ENCODE peak calls at places on chromosomes 16 and 17, in seven cellular contexts. P is fibroblast of lung, W is IMR-90, D is H9, R is MM.1S, F is trophoblast cell, T is PC-3. O is an unnamed sample.

GRCh38 chr17:71667661-71668060 is 453.2 kb upstream of the SOX9 start:
- DNase-seq in P (no peak), W (no peak), D (no peak), R (no peak), F (no peak), T (no peak), O (no peak)

GRCh38 chr16:50593410-50594139 is 45.4 kb downstream of the NKD1 start:
- DNase-seq in P (peak; percentile 36), W (no peak), D (peak; percentile 78), R (no peak), F (no peak), T (no peak), O (no peak)

GRCh38 chr16:21656795-21657768 is 4.7 kb upstream of the IGSF6 start:
- DNase-seq in P (peak; percentile 75), W (peak; percentile 67), D (no peak), R (peak; percentile 71), F (peak; percentile 69), T (peak; percentile 58), O (peak; percentile 46)

GRCh38 chr16:72865835-72866234 is 182.1 kb downstream of the ZFHX3 start:
- DNase-seq in P (no peak), W (no peak), D (no peak), R (no peak), F (no peak), T (no peak), O (no peak)

GRCh38 chr17:77432034-77432554 is 291.3 kb downstream of the SEC14L1 start:
- DNase-seq in P (no peak), W (no peak), D (no peak), R (no peak), F (no peak), T (no peak), O (no peak)

GRCh38 chr16:68146583-68146982 is 61.4 kb downstream of the NFATC3 start:
- DNase-seq in P (peak; percentile 67), W (peak; percentile 60), D (no peak), R (no peak), F (peak; percentile 58), T (no peak), O (no peak)

GRCh38 chr16:89410794-89411309 is 79.5 kb downstream of the ANKRD11 start:
- DNase-seq in P (peak; percentile 93), W (peak; percentile 86), D (no peak), R (no peak), F (no peak), T (no peak), O (no peak)

GRCh38 chr16:31265329-31266245 is 5.8 kb downstream of the ITGAM start:
- DNase-seq in P (no peak), W (peak; percentile 60), D (peak; percentile 60), R (peak; percentile 68), F (peak; percentile 69), T (peak; percentile 46), O (no peak)

GRCh38 chr16:79055251-79055972 is 545.1 kb downstream of the MAF start:
- DNase-seq in P (no peak), W (no peak), D (no peak), R (no peak), F (no peak), T (no peak), O (no peak)

GRCh38 chr16:31458073-31458834 is 1.0 kb upstream of the ARMC5 start:
- DNase-seq in P (no peak), W (peak; percentile 45), D (peak; percentile 60), R (peak; percentile 81), F (peak; percentile 51), T (no peak), O (peak; percentile 79)

GRCh38 chr17:56393156-56393555 is 200.3 kb upstream of the NOG start:
- DNase-seq in P (no peak), W (no peak), D (no peak), R (no peak), F (no peak), T (no peak), O (no peak)

GRCh38 chr16:46730801-46731690 is 17.1 kb downstream of the MYLK3 start:
- DNase-seq in P (no peak), W (no peak), D (no peak), R (no peak), F (no peak), T (no peak), O (no peak)

GRCh38 chr16:62068747-62069146 is 32.5 kb upstream of the CDH8 start:
- DNase-seq in P (no peak), W (no peak), D (peak; percentile 36), R (peak; percentile 35), F (peak; percentile 3), T (peak; percentile 16), O (no peak)

GRCh38 chr17:18185391-18185790 is 1.8 kb downstream of the ALKBH5 start:
- DNase-seq in P (peak; percentile 68), W (peak; percentile 43), D (no peak), R (no peak), F (no peak), T (peak; percentile 38), O (no peak)

GRCh38 chr16:24102120-24102740 is 153.9 kb upstream of the CACNG3 start:
- DNase-seq in P (no peak), W (no peak), D (no peak), R (no peak), F (no peak), T (no peak), O (no peak)

GRCh38 chr16:67053767-67054334 is 24.9 kb downstream of the CBFB start:
- DNase-seq in P (no peak), W (no peak), D (no peak), R (no peak), F (peak; percentile 23), T (peak; percentile 1), O (no peak)

GRCh38 chr16:82891918-82892317 is 265.1 kb downstream of the CDH13 start:
- DNase-seq in P (no peak), W (no peak), D (no peak), R (no peak), F (no peak), T (no peak), O (no peak)

GRCh38 chr16:80899804-80900592 is 95.6 kb upstream of the CDYL2 start:
- DNase-seq in P (peak; percentile 86), W (peak; percentile 76), D (no peak), R (no peak), F (peak; percentile 57), T (peak; percentile 76), O (no peak)

GRCh38 chr17:39132192-39132600 is 19.2 kb downstream of the PLXDC1 start:
- DNase-seq in P (peak; percentile 86), W (peak; percentile 86), D (no peak), R (no peak), F (no peak), T (peak; percentile 36), O (no peak)

GRCh38 chr16:89104930-89105571 is 11.4 kb downstream of the ACSF3 start:
- DNase-seq in P (no peak), W (no peak), D (no peak), R (no peak), F (no peak), T (no peak), O (no peak)

GRCh38 chr17:8821446-8822105 is 22.4 kb upstream of the MFSD6L start:
- DNase-seq in P (no peak), W (no peak), D (no peak), R (no peak), F (no peak), T (no peak), O (no peak)

GRCh38 chr16:9419161-9419560 is 327.7 kb downstream of the HAPSTR1 start:
- DNase-seq in P (no peak), W (no peak), D (no peak), R (no peak), F (no peak), T (no peak), O (no peak)

GRCh38 chr17:29929544-29930398 is at the start of gene SSH2:
- DNase-seq in P (peak; percentile 75), W (peak; percentile 73), D (peak; percentile 94), R (peak; percentile 94), F (peak; percentile 97), T (peak; percentile 81), O (peak; percentile 91)

GRCh38 chr17:48814504-48814903 is 2.5 kb downstream of the TTLL6 start:
- DNase-seq in P (peak; percentile 51), W (peak; percentile 37), D (peak; percentile 81), R (peak; percentile 58), F (peak; percentile 81), T (peak; percentile 85), O (peak; percentile 65)

GRCh38 chr16:50970221-50970620 is 180.8 kb downstream of the SALL1 start:
- DNase-seq in P (no peak), W (no peak), D (no peak), R (no peak), F (no peak), T (no peak), O (no peak)

GRCh38 chr16:49497466-49497865 is 123.9 kb downstream of the C16orf78 start:
- DNase-seq in P (no peak), W (no peak), D (no peak), R (no peak), F (no peak), T (no peak), O (no peak)

GRCh38 chr17:47735536-47736011 is 2.5 kb downstream of the TBX21 start:
- DNase-seq in P (no peak), W (no peak), D (peak; percentile 25), R (no peak), F (no peak), T (no peak), O (no peak)

DNA sequence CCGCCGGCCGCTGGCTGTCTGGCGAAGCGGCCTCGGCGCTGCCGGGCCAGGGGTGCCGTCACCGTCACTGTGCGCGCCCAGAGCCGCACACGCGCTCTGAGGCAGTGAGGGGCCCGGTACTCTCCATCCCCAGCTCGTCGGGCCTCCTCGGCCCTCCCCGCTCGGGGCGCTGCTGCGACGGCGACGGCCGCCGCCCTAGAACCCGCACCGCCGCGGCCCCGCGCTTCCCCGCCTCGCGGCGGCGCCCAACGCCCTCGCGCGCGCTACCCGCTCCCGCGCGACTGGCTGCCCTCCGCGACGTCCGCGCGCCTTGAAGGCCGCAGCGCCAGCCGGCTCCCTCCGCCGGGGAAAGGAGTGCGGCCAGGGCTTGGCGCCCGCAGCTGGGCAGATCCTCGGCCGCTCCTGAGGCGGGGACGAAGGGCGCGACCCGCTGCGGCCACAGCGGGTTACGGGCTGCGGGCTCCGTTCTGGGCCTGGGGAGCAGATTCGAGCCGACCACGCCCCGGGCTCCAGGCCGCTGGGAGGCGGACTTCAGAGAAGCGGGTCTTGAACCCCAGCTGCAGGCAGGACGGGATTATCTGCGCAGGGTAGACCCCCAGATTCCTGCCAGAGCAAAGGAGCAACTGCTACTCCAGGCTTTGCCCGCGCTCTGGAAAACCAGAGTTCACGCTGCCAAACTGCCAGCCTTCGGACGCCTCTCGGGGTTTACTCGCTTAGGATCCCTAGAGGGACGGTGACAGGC is at the start of gene ULK2:
- DNase-seq in P (peak; percentile 80), W (peak; percentile 69), D (peak; percentile 78), R (peak; percentile 42), F (peak; percentile 81), T (peak; percentile 61), O (no peak)
- H3K27ac ChIP-seq in P (peak within 1 kb of the TSS; percentile 59), W (peak within 1 kb of the TSS; percentile 56), D (no peak within 1 kb of the TSS), R (no peak within 1 kb of the TSS), F (peak within 1 kb of the TSS; percentile 37), T (no peak within 1 kb of the TSS), O (no peak within 1 kb of the TSS)

GRCh38 chr16:729768-730665 is 3.1 kb downstream of the HAGHL start:
- DNase-seq in P (no peak), W (no peak), D (no peak), R (no peak), F (no peak), T (no peak), O (no peak)
- H3K9ac ChIP-seq in P (no peak overlapping the region), W (no peak overlapping the region), D (no peak overlapping the region), R (no peak overlapping the region), F (no peak overlapping the region), T (no peak overlapping the region), O (no peak overlapping the region)

GRCh38 chr17:4101799-4102405 is 40.9 kb downstream of the ZZEF1 start:
- DNase-seq in P (no peak), W (no peak), D (no peak), R (peak; percentile 72), F (no peak), T (no peak), O (no peak)
- H3K27ac ChIP-seq in P (no peak overlapping the region), W (no peak overlapping the region), D (no peak overlapping the region), R (peak overlapping the region; percentile 100), F (peak overlapping the region; percentile 82), T (no peak overlapping the region), O (no peak overlapping the region)

GRCh38 chr16:28880955-28881354 is 2.7 kb downstream of the ATP2A1 start:
- DNase-seq in P (no peak), W (no peak), D (no peak), R (no peak), F (no peak), T (no peak), O (no peak)
- H3K9ac ChIP-seq in P (no peak overlapping the region), W (no peak overlapping the region), D (no peak overlapping the region), R (no peak overlapping the region), F (no peak overlapping the region), T (no peak overlapping the region), O (no peak overlapping the region)